ENCODE peak calls at places on chromosomes 1 and 21, in seven cellular contexts. W, U, P, J, S, M and Y are unnamed samples.

GRCh38 chr21:46254208-46254975 is 25.8 kb upstream of the LSS start:
- DNase-seq in P (no peak), S (peak; percentile 48), M (no peak), U (no peak), W (no peak), J (no peak), Y (no peak)

GRCh38 chr1:67306547-67306946 is 1.1 kb upstream of the IL12RB2 start:
- DNase-seq in M (no peak), J (no peak), U (no peak), W (no peak), S (no peak), P (no peak), Y (no peak)

GRCh38 chr1:14220811-14221210 is 377.7 kb upstream of the KAZN start:
- DNase-seq in M (no peak), S (no peak), P (no peak), U (no peak), W (no peak), J (no peak), Y (no peak)

GRCh38 chr1:202750761-202751160 is 40.5 kb upstream of the SYT2 start:
- DNase-seq in J (no peak), M (no peak), W (no peak), S (no peak), P (no peak), U (no peak), Y (no peak)

GRCh38 chr1:172272087-172272486 is 148.4 kb upstream of the C1orf105 start:
- DNase-seq in W (no peak), P (no peak), M (no peak), J (no peak), S (no peak), U (no peak), Y (no peak)

GRCh38 chr1:2376931-2377672 is 14.3 kb downstream of the MORN1 start:
- DNase-seq in U (no peak), S (no peak), J (no peak), W (no peak), P (no peak), M (no peak), Y (no peak)

GRCh38 chr1:184160236-184160635 is 108.7 kb downstream of the TSEN15 start:
- DNase-seq in W (no peak), P (no peak), U (no peak), S (peak; percentile 36), M (no peak), J (no peak), Y (no peak)

GRCh38 chr21:45019887-45020537 is 54.4 kb upstream of the ADARB1 start:
- DNase-seq in P (no peak), J (no peak), W (no peak), M (no peak), U (no peak), S (no peak), Y (no peak)

GRCh38 chr1:28640766-28641165 is 2.1 kb downstream of the TAF12 start:
- DNase-seq in U (peak; percentile 37), S (no peak), J (no peak), M (peak; percentile 50), P (no peak), W (no peak), Y (peak; percentile 31)

GRCh38 chr1:153349363-153350340 is 1.0 kb upstream of the PGLYRP4 start:
- DNase-seq in M (no peak), P (no peak), S (no peak), J (no peak), W (peak; percentile 31), U (no peak), Y (no peak)

GRCh38 chr1:51829058-51829457 is 49.5 kb downstream of the NRDC start:
- DNase-seq in W (no peak), J (no peak), M (no peak), U (no peak), S (no peak), P (no peak), Y (no peak)

GRCh38 chr1:221809101-221810029 is 67.5 kb upstream of the DUSP10 start:
- DNase-seq in W (no peak), M (no peak), P (no peak), J (no peak), U (no peak), S (no peak), Y (no peak)

GRCh38 chr21:28972398-28972797 is 20.3 kb downstream of the LTN1 start:
- DNase-seq in S (no peak), P (no peak), M (no peak), J (no peak), U (no peak), W (no peak), Y (no peak)

GRCh38 chr1:200206340-200206739 is 178.8 kb downstream of the NR5A2 start:
- DNase-seq in M (no peak), S (no peak), U (no peak), P (no peak), W (no peak), J (no peak), Y (no peak)

GRCh38 chr1:181392613-181393170 is 90.6 kb upstream of the CACNA1E start:
- DNase-seq in J (no peak), M (no peak), W (no peak), P (no peak), S (no peak), U (no peak), Y (no peak)

GRCh38 chr1:24418898-24419628 is 3.5 kb downstream of the NIPAL3 start:
- DNase-seq in U (no peak), S (no peak), P (peak; percentile 72), W (no peak), J (no peak), M (no peak), Y (peak; percentile 78)
- TF ChIP-seq JUND in U (no peak), S (no peak), P (peak; percentile 36), W (no peak), J (no peak), M (no peak), Y (no peak)

DNA sequence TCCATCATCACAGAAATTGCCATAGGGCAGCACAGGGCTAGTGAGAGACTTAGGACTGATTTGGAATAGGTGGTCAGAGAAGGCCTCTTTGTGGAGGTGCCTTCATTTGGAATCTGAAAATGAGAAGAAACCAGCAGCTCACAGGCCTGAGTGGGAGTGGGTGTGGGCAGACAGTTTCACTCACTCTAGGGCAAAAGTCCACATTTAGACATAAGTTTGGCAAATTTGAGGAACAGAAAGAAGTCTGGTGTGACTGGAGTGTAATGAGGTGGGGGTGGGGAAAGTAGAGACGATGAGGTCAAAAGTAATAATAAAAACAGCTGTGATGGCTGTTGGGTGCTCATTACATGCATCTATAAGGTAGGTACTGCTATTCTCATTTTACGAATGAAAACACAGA is 22.4 kb upstream of the BCAR3 start:
- DNase-seq in J (no peak), P (no peak), U (no peak), M (no peak), S (peak; percentile 89), W (no peak), Y (no peak)
- TF ChIP-seq JUND in J (no peak), P (no peak), U (no peak), M (no peak), S (peak; percentile 62), W (no peak), Y (no peak)

GRCh38 chr1:31218705-31219104 is 21.0 kb downstream of the NKAIN1 start:
- DNase-seq in P (no peak), M (no peak), U (no peak), W (no peak), S (no peak), J (peak; percentile 53), Y (no peak)
- TF ChIP-seq JUND in P (no peak), M (no peak), U (no peak), W (no peak), S (no peak), J (no peak), Y (no peak)

GRCh38 chr1:12195416-12195815 is 28.6 kb downstream of the TNFRSF1B start:
- DNase-seq in M (no peak), S (no peak), P (no peak), J (no peak), U (no peak), W (no peak), Y (no peak)
- TF ChIP-seq JUND in M (no peak), S (no peak), P (no peak), J (no peak), U (no peak), W (no peak), Y (no peak)

DNA sequence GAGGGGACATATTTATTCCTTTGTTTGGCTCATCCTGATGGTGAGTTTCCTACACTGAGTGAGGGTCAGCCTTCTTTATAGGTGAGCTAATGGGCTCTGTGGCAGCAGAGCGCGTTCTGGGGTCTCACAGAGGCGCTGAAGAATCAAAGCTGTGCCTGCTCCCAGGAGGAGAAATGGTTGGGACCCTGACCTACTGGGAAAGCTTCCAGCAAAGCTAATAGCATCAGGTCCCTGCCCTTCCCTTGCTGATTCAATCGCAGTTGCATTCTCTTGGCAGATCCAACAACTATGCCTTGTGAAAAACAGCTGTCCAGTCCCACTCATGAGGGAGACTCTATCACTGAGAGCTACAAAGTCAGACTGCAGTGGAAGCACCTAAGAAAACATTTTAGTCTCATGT is 43.1 kb upstream of the PBX1 start:
- DNase-seq in U (no peak), W (no peak), M (no peak), J (peak; percentile 3), P (no peak), S (no peak), Y (no peak)
- TF ChIP-seq JUND in U (no peak), W (no peak), M (no peak), J (no peak), P (no peak), S (no peak), Y (no peak)